ENCODE peak calls at places on chromosome 18, in four cellular contexts. A is transverse colon, Y is SJSA1, E is mucosa of descending colon. P is an unnamed sample.

GRCh38 chr18:13378150-13378549 is 159.6 kb downstream of the LDLRAD4 start:
- DNase-seq in E (no peak), A (no peak), Y (no peak), P (no peak)

GRCh38 chr18:43422483-43422882 is 145.2 kb upstream of the SYT4 start:
- DNase-seq in A (no peak), E (no peak), Y (no peak), P (no peak)

GRCh38 chr18:64679121-64679520 is 530.2 kb upstream of the LINC00305 start:
- DNase-seq in E (no peak), A (no peak), Y (no peak), P (no peak)

GRCh38 chr18:72206814-72207213 is 337.3 kb downstream of the CBLN2 start:
- DNase-seq in E (no peak), Y (no peak), A (no peak), P (no peak)

GRCh38 chr18:73884868-73885267 is 262.8 kb downstream of the FBXO15 start:
- DNase-seq in A (no peak), E (no peak), Y (no peak), P (no peak)

GRCh38 chr18:28177828-28178635 is 1.1 kb upstream of the CDH2 start:
- DNase-seq in E (no peak), A (no peak), Y (peak), P (no peak)

GRCh38 chr18:7000484-7001096 is 117.0 kb downstream of the LAMA1 start:
- DNase-seq in E (no peak), Y (no peak), A (no peak), P (peak)

GRCh38 chr18:50751490-50751889 is 68.3 kb downstream of the MRO start:
- DNase-seq in E (no peak), Y (peak), A (no peak), P (no peak)

GRCh38 chr18:5107990-5108389 is 89.1 kb downstream of the AKAIN1 start:
- DNase-seq in Y (no peak), E (no peak), A (no peak), P (no peak)

GRCh38 chr18:55124078-55124477 is 164.8 kb upstream of the CCDC68 start:
- DNase-seq in E (no peak), Y (no peak), A (no peak), P (no peak)

GRCh38 chr18:28095041-28095440 is 81.9 kb downstream of the CDH2 start:
- DNase-seq in Y (no peak), A (no peak), E (no peak), P (no peak)

GRCh38 chr18:79846936-79847557 is 49.3 kb downstream of the KCNG2 start:
- DNase-seq in Y (peak), E (no peak), A (no peak), P (no peak)

GRCh38 chr18:36095936-36096519 is 28.7 kb upstream of the RPRD1A start:
- DNase-seq in A (no peak), Y (no peak), E (no peak), P (no peak)

GRCh38 chr18:59699061-59699460 is 1.8 kb upstream of the CCBE1 start:
- DNase-seq in Y (no peak), A (no peak), E (no peak), P (no peak)

GRCh38 chr18:79798999-79799370 is 1.2 kb downstream of the KCNG2 start:
- DNase-seq in A (no peak), E (no peak), Y (no peak), P (no peak)

GRCh38 chr18:6960656-6961055 is 156.9 kb downstream of the LAMA1 start:
- DNase-seq in Y (no peak), E (no peak), A (no peak), P (no peak)

GRCh38 chr18:24678113-24678512 is 217.7 kb downstream of the HRH4 start:
- DNase-seq in A (no peak), Y (no peak), E (no peak), P (no peak)

GRCh38 chr18:25136416-25137132 is 215.4 kb downstream of the ZNF521 start:
- DNase-seq in E (no peak), A (no peak), Y (no peak), P (no peak)

GRCh38 chr18:51211552-51211951 is 14.1 kb upstream of the MEX3C start:
- DNase-seq in Y (peak), A (peak), E (no peak), P (peak)

GRCh38 chr18:39945076-39945475 is 2010.0 kb upstream of the PIK3C3 start:
- DNase-seq in Y (no peak), A (no peak), E (no peak), P (no peak)

GRCh38 chr18:56538756-56539155 is 99.6 kb downstream of the TXNL1 start:
- DNase-seq in E (no peak), Y (no peak), A (no peak), P (no peak)

GRCh38 chr18:34225218-34225553 is 473 bp upstream of the NOL4 start:
- DNase-seq in Y (no peak), E (no peak), A (no peak), P (no peak)
- H3K4me3 ChIP-seq in Y (no peak), E (no peak), A (no peak), P (no peak)

GRCh38 chr18:45839415-45840395 is 14.2 kb downstream of the SIGLEC15 start:
- DNase-seq in Y (no peak), E (no peak), A (no peak), P (no peak)

GRCh38 chr18:45835057-45835634 is 9.7 kb downstream of the SIGLEC15 start:
- DNase-seq in Y (no peak), E (no peak), A (no peak), P (no peak)

GRCh38 chr18:45836242-45837215 is 11.1 kb downstream of the SIGLEC15 start:
- DNase-seq in A (no peak), E (no peak), Y (no peak), P (no peak)

GRCh38 chr18:45838302-45839070 is 13.0 kb downstream of the SIGLEC15 start:
- DNase-seq in A (no peak), Y (no peak), E (no peak), P (no peak)

GRCh38 chr18:45837283-45838070 is 12.0 kb downstream of the SIGLEC15 start:
- DNase-seq in Y (no peak), E (no peak), A (peak), P (peak)
- H3K4me3 ChIP-seq in Y (no peak), E (no peak), A (no peak), P (peak)

GRCh38 chr18:12306752-12307151 is 1.3 kb upstream of the TUBB6 start:
- DNase-seq in Y (no peak), E (no peak), A (no peak), P (no peak)
- H3K4me3 ChIP-seq in Y (peak), E (no peak), A (no peak), P (peak)

GRCh38 chr18:22189431-22189830 is 20.0 kb downstream of the GATA6 start:
- DNase-seq in Y (no peak), A (no peak), E (no peak), P (peak)
- H3K4me3 ChIP-seq in Y (no peak), A (no peak), E (no peak), P (no peak)

GRCh38 chr18:46704189-46704588 is 47.2 kb upstream of the LOXHD1 start:
- DNase-seq in E (no peak), Y (no peak), A (no peak), P (no peak)

GRCh38 chr18:46704816-46705215 is 47.8 kb upstream of the LOXHD1 start:
- DNase-seq in E (no peak), A (no peak), Y (no peak), P (no peak)

GRCh38 chr18:46711444-46711863 is 45.4 kb downstream of the ST8SIA5 start:
- DNase-seq in Y (no peak), E (no peak), A (no peak), P (no peak)

GRCh38 chr18:46705521-46705920 is 48.5 kb upstream of the LOXHD1 start:
- DNase-seq in E (no peak), Y (no peak), A (no peak), P (no peak)

DNA sequence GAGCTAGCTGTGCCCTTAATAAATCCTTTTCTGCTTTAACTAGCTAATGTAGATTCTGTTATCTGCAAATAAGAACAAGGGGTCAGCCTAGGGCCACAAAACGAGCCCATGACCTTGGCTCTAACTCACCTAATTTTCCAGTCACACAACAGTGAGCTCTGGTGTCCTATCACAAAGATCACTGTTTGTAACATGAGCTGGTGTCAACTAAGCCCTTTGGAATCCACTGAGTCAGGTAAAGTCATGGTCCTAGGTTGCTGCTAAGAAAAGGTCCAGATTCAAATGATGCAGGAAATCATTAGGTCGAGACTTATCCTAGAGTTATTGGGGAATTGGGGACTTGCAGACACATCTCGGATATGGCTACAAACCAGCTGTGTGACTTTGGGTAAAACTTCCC is 49.9 kb downstream of the ST8SIA5 start:
- DNase-seq in E (no peak), Y (no peak), A (no peak), P (no peak)
- H3K4me3 ChIP-seq in E (no peak), Y (no peak), A (no peak), P (no peak)

GRCh38 chr18:53909668-53910067 is 314.8 kb downstream of the MBD2 start:
- DNase-seq in Y (peak), A (no peak), E (no peak), P (no peak)

GRCh38 chr18:53906681-53907080 is 317.8 kb downstream of the MBD2 start:
- DNase-seq in Y (no peak), E (no peak), A (no peak), P (no peak)

GRCh38 chr18:53911200-53911599 is 313.3 kb downstream of the MBD2 start:
- DNase-seq in A (no peak), Y (no peak), E (no peak), P (no peak)
- H3K4me3 ChIP-seq in A (no peak), Y (no peak), E (no peak), P (no peak)

GRCh38 chr18:3554811-3555427 is 104.9 kb downstream of the TGIF1 start:
- DNase-seq in A (no peak), Y (no peak), E (no peak), P (no peak)
- H3K4me3 ChIP-seq in A (no peak), Y (no peak), E (no peak), P (no peak)

DNA sequence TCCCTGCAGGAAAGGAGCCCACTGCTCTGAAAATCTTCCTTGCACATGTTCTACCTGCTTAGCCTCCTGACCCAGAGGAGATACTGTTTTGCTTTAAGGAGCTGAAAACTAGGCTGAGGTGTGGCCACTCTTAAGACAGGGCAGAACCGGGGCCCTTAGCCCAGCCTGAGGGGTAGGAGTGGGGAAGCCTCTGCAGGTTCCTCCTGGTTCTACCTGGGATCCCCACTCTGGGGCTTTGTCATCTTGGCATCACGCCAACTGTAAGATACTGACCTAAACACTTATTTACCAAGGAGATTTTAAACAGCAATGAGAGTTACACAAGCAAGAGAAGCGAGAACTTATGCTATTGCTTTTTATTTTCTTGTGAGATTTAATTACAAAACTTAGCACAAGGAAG is 86.9 kb downstream of the KCTD1 start:
- DNase-seq in E (no peak), Y (no peak), A (no peak), P (no peak)
- H3K4me3 ChIP-seq in E (no peak), Y (no peak), A (no peak), P (no peak)

DNA sequence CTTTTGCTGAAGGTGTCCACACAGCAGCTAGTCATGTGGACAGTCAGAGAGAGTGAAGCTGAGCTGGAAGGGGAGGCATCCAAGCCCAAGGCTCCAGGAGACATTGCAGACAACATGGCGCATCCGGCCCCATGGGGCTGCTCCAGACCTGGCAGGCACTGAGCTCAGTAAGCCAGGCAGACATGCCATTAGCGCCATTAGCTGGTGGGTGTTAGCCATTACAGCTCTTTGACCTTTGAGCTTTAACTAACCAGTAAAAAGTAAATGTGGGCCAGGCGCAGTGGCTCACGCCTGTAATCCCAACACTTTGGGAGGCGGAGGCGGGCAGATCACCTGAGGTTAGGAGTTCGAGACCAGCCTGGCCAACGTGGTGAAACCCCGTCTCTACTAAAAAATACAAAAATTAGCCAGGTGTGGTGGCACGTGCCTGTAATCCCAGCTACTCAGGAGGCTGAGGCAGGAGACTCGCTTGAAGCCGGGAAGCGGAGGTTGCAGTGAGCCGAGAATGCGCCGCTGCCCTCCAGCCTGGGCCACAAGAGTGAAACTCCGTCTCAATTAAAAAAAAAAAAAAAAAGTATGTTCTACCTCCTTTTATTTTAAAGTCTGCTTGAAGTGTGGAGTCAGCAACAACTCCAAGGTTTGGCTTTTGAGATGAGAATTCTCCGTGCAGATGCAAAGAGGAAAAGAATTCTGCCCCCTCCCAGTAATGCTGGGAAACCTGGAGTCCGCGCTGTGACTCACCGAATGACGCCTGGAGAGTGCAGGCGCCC is 69.4 kb downstream of the TWSG1 start:
- DNase-seq in E (no peak), Y (no peak), A (no peak), P (no peak)
- H3K4me3 ChIP-seq in E (no peak), Y (no peak), A (no peak), P (no peak)

GRCh38 chr18:31203794-31204148 is 41.1 kb upstream of the DSC1 start:
- DNase-seq in Y (no peak), A (no peak), E (no peak), P (no peak)

GRCh38 chr18:31204833-31205232 is 42.2 kb upstream of the DSC1 start:
- DNase-seq in A (peak), E (no peak), Y (no peak), P (peak)

GRCh38 chr18:31204169-31204568 is 41.5 kb upstream of the DSC1 start:
- DNase-seq in A (no peak), Y (no peak), E (no peak), P (no peak)

GRCh38 chr18:31206064-31206463 is 43.4 kb upstream of the DSC1 start:
- DNase-seq in A (no peak), Y (no peak), E (no peak), P (peak)

DNA sequence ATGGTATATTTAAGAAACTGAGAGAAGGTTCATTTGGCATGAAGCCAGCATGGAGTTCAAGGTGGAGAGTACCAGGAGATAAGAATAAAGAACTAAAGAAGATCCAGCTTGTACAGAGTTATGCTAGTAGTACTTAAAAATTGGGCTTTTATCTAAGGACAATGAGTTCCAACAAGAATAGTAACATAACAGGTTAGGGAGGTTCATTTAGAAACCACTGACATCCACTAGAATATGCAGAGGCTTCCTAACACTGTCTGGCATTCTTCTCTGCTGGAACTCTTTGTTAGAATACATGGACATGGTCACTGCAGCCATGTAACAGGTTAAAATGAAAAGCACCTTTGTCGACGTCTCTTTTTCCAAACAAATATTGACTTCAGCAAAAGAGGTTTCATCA is 42.6 kb upstream of the DSC1 start:
- DNase-seq in E (no peak), A (no peak), Y (no peak), P (no peak)
- H3K4me3 ChIP-seq in E (no peak), A (no peak), Y (no peak), P (no peak)

P was measured in colonic mucosa.